ENCODE peak calls at places on chromosomes 5 and 9, in seven cellular contexts. D, I, L, M, K, Z and U are unnamed samples.

GRCh38 chr5:177317959-177318377 is 6.3 kb upstream of the MXD3 start:
- DNase-seq in K (peak), M (peak), D (peak), L (peak), I (peak), Z (peak), U (no peak)

GRCh38 chr9:99181621-99182020 is 40.1 kb downstream of the ALG2 start:
- DNase-seq in L (no peak), D (no peak), Z (no peak), M (no peak), I (no peak), K (peak), U (peak)

GRCh38 chr5:4453650-4454049 is 686.5 kb upstream of the ADAMTS16 start:
- DNase-seq in D (no peak), I (no peak), L (no peak), Z (no peak), M (no peak), K (no peak), U (no peak)

GRCh38 chr9:93053781-93054331 is 4.6 kb upstream of the SUSD3 start:
- DNase-seq in K (no peak), L (no peak), Z (no peak), D (no peak), I (no peak), M (no peak), U (no peak)

GRCh38 chr9:751137-752051 is 90.1 kb upstream of the DMRT1 start:
- DNase-seq in M (no peak), K (no peak), D (no peak), I (no peak), L (no peak), Z (no peak), U (peak)

GRCh38 chr5:53253421-53253871 is 143.9 kb upstream of the MOCS2 start:
- DNase-seq in I (no peak), D (no peak), Z (no peak), K (peak), L (no peak), M (no peak), U (no peak)

GRCh38 chr5:151051066-151051930 is 29.5 kb downstream of the TNIP1 start:
- DNase-seq in I (no peak), D (peak), M (peak), L (peak), K (peak), Z (peak), U (peak)

GRCh38 chr5:72503888-72504491 is 3.2 kb downstream of the ZNF366 start:
- DNase-seq in L (no peak), Z (peak), I (no peak), M (peak), K (peak), D (no peak), U (no peak)

GRCh38 chr5:83368835-83369234 is 102.7 kb upstream of the VCAN start:
- DNase-seq in Z (no peak), D (no peak), K (no peak), I (no peak), L (no peak), M (no peak), U (no peak)

GRCh38 chr5:55226027-55226933 is 835 bp downstream of the MCIDAS start:
- DNase-seq in D (no peak), I (no peak), L (peak), M (peak), K (no peak), Z (peak), U (no peak)

GRCh38 chr5:129904102-129904666 is at the start of gene CHSY3:
- DNase-seq in L (peak), K (peak), D (peak), I (no peak), M (peak), Z (peak), U (no peak)

GRCh38 chr5:1536298-1537165 is 12.8 kb upstream of the LPCAT1 start:
- DNase-seq in K (no peak), D (no peak), I (no peak), L (peak), Z (peak), M (no peak), U (peak)

GRCh38 chr5:73373814-73374510 is 74.6 kb downstream of the FOXD1 start:
- DNase-seq in D (no peak), I (no peak), M (no peak), K (no peak), Z (no peak), L (no peak), U (no peak)

GRCh38 chr5:174172104-174172965 is 126.8 kb downstream of the NSG2 start:
- DNase-seq in L (no peak), D (no peak), K (no peak), M (no peak), I (no peak), Z (no peak), U (no peak)

GRCh38 chr9:42852133-42852532 is 668.7 kb downstream of the SPATA31A6 start:
- DNase-seq in L (peak), Z (no peak), I (no peak), K (no peak), D (no peak), M (peak), U (no peak)

GRCh38 chr5:142363619-142363963 is 38.8 kb upstream of the SPRY4 start:
- DNase-seq in D (no peak), L (no peak), K (no peak), Z (no peak), M (no peak), I (no peak), U (no peak)

GRCh38 chr9:109937841-109938453 is 157.9 kb downstream of the PALM2AKAP2 start:
- DNase-seq in K (no peak), L (no peak), M (no peak), Z (no peak), D (no peak), I (no peak), U (no peak)

GRCh38 chr9:27425827-27426716 is 98.0 kb upstream of the IFNK start:
- DNase-seq in D (no peak), Z (no peak), L (no peak), M (no peak), K (no peak), I (no peak), U (no peak)

GRCh38 chr5:110496276-110496675 is 230.2 kb downstream of the TMEM232 start:
- DNase-seq in M (no peak), D (no peak), L (no peak), I (no peak), Z (no peak), K (no peak), U (no peak)
- TF ChIP-seq CTCF in M (no peak), D (no peak), L (no peak), I (no peak), Z (no peak), K (no peak), U (no peak)

GRCh38 chr9:120580591-120580896 is 577 bp upstream of the CDK5RAP2 start:
- DNase-seq in L (no peak), I (no peak), K (no peak), Z (no peak), D (no peak), M (no peak), U (no peak)

GRCh38 chr9:120579139-120579749 is 723 bp downstream of the CDK5RAP2 start:
- DNase-seq in L (no peak), M (peak), I (no peak), D (no peak), Z (peak), K (no peak), U (no peak)

GRCh38 chr9:120579750-120580590 is at the start of gene CDK5RAP2:
- DNase-seq in Z (peak), D (peak), L (peak), I (peak), K (peak), M (peak), U (peak)

GRCh38 chr9:120574473-120574872 is 5.5 kb downstream of the CDK5RAP2 start:
- DNase-seq in K (no peak), Z (no peak), L (no peak), I (no peak), D (no peak), M (no peak), U (no peak)

GRCh38 chr9:120578614-120579013 is 1.4 kb downstream of the CDK5RAP2 start:
- DNase-seq in L (no peak), K (no peak), I (no peak), M (no peak), Z (no peak), D (no peak), U (no peak)
- H3K4me3 ChIP-seq in L (no peak), K (peak), I (peak), M (peak), Z (no peak), D (no peak), U (peak)

GRCh38 chr9:90505695-90506094 is 136.9 kb downstream of the DIRAS2 start:
- DNase-seq in K (no peak), M (no peak), D (no peak), Z (no peak), I (no peak), L (no peak), U (no peak)
- TF ChIP-seq CTCF in K (no peak), M (no peak), D (no peak), Z (no peak), I (no peak), L (no peak), U (no peak)

GRCh38 chr9:119366909-119367690 is 2.1 kb downstream of the BRINP1 start:
- DNase-seq in I (no peak), Z (no peak), D (no peak), M (no peak), K (no peak), L (no peak), U (no peak)

GRCh38 chr9:119368179-119368578 is 1.1 kb downstream of the BRINP1 start:
- DNase-seq in L (no peak), Z (no peak), I (no peak), K (no peak), D (no peak), M (no peak), U (no peak)

GRCh38 chr9:119369670-119370366 is 583 bp upstream of the BRINP1 start:
- DNase-seq in K (no peak), D (no peak), L (no peak), M (no peak), Z (no peak), I (no peak), U (no peak)

GRCh38 chr9:119370816-119371215 is 1.6 kb upstream of the BRINP1 start:
- DNase-seq in L (peak), Z (no peak), I (no peak), M (peak), K (peak), D (no peak), U (no peak)

GRCh38 chr9:119368681-119369581 is at the start of gene BRINP1:
- DNase-seq in L (peak), K (no peak), D (no peak), M (peak), I (no peak), Z (no peak), U (no peak)
- H3K4me3 ChIP-seq in L (peak), K (no peak), D (no peak), M (peak), I (no peak), Z (no peak), U (no peak)

GRCh38 chr9:111691686-111692329 is 30.4 kb downstream of the GNG10 start:
- DNase-seq in Z (peak), D (no peak), I (peak), M (peak), K (peak), L (no peak), U (no peak)
- TF ChIP-seq CTCF in Z (peak), D (no peak), I (peak), M (peak), K (peak), L (peak), U (peak)

DNA sequence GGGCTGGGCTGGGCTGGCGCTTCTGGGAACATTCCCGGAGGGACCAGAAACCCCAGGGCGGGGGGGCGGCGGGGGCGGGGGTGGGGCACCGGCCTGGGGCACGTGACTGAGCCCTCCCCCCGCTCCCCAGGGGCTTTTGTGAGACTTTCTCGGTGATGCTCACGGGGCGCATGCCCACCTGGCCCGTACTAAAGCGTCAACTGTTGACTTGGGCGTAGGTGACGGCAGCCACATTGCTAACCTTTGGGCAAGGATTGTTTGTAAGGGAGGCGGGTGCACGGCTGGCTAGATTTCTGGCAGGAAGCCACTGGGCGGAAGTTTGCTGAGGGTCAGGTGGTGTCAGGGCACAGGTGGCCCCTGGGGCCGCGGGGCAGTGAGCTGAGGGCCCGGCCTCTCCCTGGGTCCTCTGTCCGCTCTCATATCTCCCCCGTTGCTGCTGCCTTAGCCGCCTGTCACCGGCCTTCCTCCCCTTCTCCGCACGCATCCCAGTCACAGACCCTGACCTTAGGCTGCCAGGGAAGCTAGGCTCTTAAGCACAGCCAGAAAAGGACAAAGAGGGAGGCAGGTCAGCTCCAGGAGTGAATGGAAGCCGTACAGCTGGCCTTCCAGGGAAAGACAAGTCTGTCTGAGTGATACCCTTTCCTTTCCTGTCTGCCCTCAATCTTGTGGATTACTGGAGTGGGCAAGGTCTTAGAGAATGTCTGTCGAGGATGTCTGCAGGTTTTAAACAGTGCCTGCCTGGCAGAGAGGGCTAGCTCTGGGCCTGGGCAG is 812 bp downstream of the CACFD1 start:
- DNase-seq in I (no peak), Z (peak), L (peak), D (peak), K (peak), M (peak), U (no peak)
- H3K4me3 ChIP-seq in I (peak), Z (no peak), L (peak), D (peak), K (peak), M (peak), U (peak)